ENCODE peak calls at places on chromosomes 12 and 14, in seven cellular contexts. One of them, this sample, is unnamed.

GRCh38 chr12:59972941-59973340 is 377.1 kb downstream of the SLC16A7 start:
- DNase-seq in pancreas: no peak
- DNase-seq in IMR-90: peak; percentile 88
- DNase-seq in thoracic aorta: no peak
- DNase-seq in astrocyte: peak; percentile 91
- DNase-seq in lower lobe of right lung: no peak
- DNase-seq in transverse colon: no peak
- DNase-seq in this sample: no peak

GRCh38 chr12:52004042-52004648 is 2.6 kb upstream of the TAMALIN start:
- DNase-seq in IMR-90: peak; percentile 55
- DNase-seq in transverse colon: peak; percentile 55
- DNase-seq in lower lobe of right lung: no peak
- DNase-seq in thoracic aorta: no peak
- DNase-seq in pancreas: no peak
- DNase-seq in astrocyte: peak; percentile 20
- DNase-seq in this sample: no peak

GRCh38 chr12:96687719-96688118 is 198.3 kb downstream of the CFAP54 start:
- DNase-seq in IMR-90: no peak
- DNase-seq in pancreas: no peak
- DNase-seq in transverse colon: no peak
- DNase-seq in thoracic aorta: no peak
- DNase-seq in lower lobe of right lung: no peak
- DNase-seq in astrocyte: no peak
- DNase-seq in this sample: no peak

GRCh38 chr12:63921157-63921556 is 76.7 kb downstream of the SRGAP1 start:
- DNase-seq in pancreas: no peak
- DNase-seq in lower lobe of right lung: no peak
- DNase-seq in thoracic aorta: no peak
- DNase-seq in astrocyte: no peak
- DNase-seq in IMR-90: no peak
- DNase-seq in transverse colon: no peak
- DNase-seq in this sample: no peak

GRCh38 chr12:81147286-81147919 is 69.5 kb downstream of the ACSS3 start:
- DNase-seq in lower lobe of right lung: no peak
- DNase-seq in pancreas: no peak
- DNase-seq in IMR-90: no peak
- DNase-seq in thoracic aorta: no peak
- DNase-seq in astrocyte: no peak
- DNase-seq in transverse colon: no peak
- DNase-seq in this sample: no peak

GRCh38 chr14:74792249-74793039 is 29.3 kb downstream of the YLPM1 start:
- DNase-seq in IMR-90: peak; percentile 15
- DNase-seq in astrocyte: peak; percentile 14
- DNase-seq in thoracic aorta: no peak
- DNase-seq in transverse colon: no peak
- DNase-seq in lower lobe of right lung: no peak
- DNase-seq in pancreas: no peak
- DNase-seq in this sample: no peak

GRCh38 chr14:94780536-94781404 is 10.9 kb upstream of the GSC start:
- DNase-seq in pancreas: no peak
- DNase-seq in astrocyte: no peak
- DNase-seq in thoracic aorta: no peak
- DNase-seq in transverse colon: no peak
- DNase-seq in IMR-90: no peak
- DNase-seq in lower lobe of right lung: no peak
- DNase-seq in this sample: no peak

GRCh38 chr12:27635349-27635972 is 60.8 kb upstream of the REP15 start:
- DNase-seq in IMR-90: peak; percentile 77
- DNase-seq in pancreas: no peak
- DNase-seq in astrocyte: peak; percentile 45
- DNase-seq in lower lobe of right lung: no peak
- DNase-seq in transverse colon: no peak
- DNase-seq in thoracic aorta: no peak
- DNase-seq in this sample: no peak

GRCh38 chr12:6340745-6341438 is 984 bp downstream of the TNFRSF1A start:
- DNase-seq in transverse colon: no peak
- DNase-seq in thoracic aorta: no peak
- DNase-seq in IMR-90: no peak
- DNase-seq in lower lobe of right lung: no peak
- DNase-seq in pancreas: no peak
- DNase-seq in astrocyte: no peak
- DNase-seq in this sample: no peak

GRCh38 chr12:77236066-77236465 is 170.7 kb upstream of the E2F7 start:
- DNase-seq in thoracic aorta: no peak
- DNase-seq in pancreas: no peak
- DNase-seq in lower lobe of right lung: no peak
- DNase-seq in astrocyte: peak; percentile 71
- DNase-seq in IMR-90: no peak
- DNase-seq in transverse colon: no peak
- DNase-seq in this sample: no peak

GRCh38 chr12:64088431-64089349 is 133.4 kb downstream of the KICS2 start:
- DNase-seq in pancreas: peak; percentile 30
- DNase-seq in thoracic aorta: no peak
- DNase-seq in IMR-90: peak; percentile 97
- DNase-seq in transverse colon: peak; percentile 65
- DNase-seq in lower lobe of right lung: no peak
- DNase-seq in astrocyte: peak; percentile 96
- DNase-seq in this sample: peak; percentile 87

GRCh38 chr14:24145700-24146621 is at the start of gene PSME2:
- DNase-seq in astrocyte: peak; percentile 69
- DNase-seq in IMR-90: peak; percentile 80
- DNase-seq in pancreas: no peak
- DNase-seq in thoracic aorta: no peak
- DNase-seq in transverse colon: no peak
- DNase-seq in lower lobe of right lung: no peak
- DNase-seq in this sample: no peak

GRCh38 chr12:5506295-5506694 is 74.4 kb downstream of the NTF3 start:
- DNase-seq in thoracic aorta: no peak
- DNase-seq in pancreas: no peak
- DNase-seq in transverse colon: no peak
- DNase-seq in lower lobe of right lung: no peak
- DNase-seq in IMR-90: no peak
- DNase-seq in astrocyte: no peak
- DNase-seq in this sample: no peak

GRCh38 chr14:94827711-94828505 is 58.0 kb upstream of the GSC start:
- DNase-seq in transverse colon: peak; percentile 31
- DNase-seq in astrocyte: no peak
- DNase-seq in pancreas: no peak
- DNase-seq in thoracic aorta: no peak
- DNase-seq in lower lobe of right lung: no peak
- DNase-seq in IMR-90: no peak
- DNase-seq in this sample: peak; percentile 57

DNA sequence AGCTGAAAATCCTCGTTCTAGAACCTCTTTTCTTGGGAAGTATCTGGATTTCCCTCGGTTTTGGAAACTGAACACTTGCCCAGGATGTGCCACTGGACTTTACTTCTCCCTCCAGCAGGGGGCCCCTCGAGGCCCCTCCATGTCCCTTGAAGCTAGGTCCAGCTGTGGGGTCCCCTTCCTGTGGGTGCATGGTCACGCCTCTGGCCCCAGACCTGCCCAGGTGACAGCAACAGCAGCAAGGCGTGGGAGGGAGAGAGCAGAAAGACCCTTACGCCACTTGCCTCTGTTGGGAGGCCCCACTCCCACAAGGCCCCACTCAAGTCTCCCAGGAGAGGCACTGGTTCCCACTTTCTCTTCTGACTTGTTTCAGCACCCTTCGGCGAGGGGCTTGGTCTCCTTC is 3.1 kb downstream of the SLC25A29 start:
- DNase-seq in thoracic aorta: no peak
- DNase-seq in transverse colon: no peak
- DNase-seq in lower lobe of right lung: no peak
- DNase-seq in IMR-90: no peak
- DNase-seq in astrocyte: no peak
- DNase-seq in pancreas: peak; percentile 33
- DNase-seq in this sample: no peak
- H3K27ac ChIP-seq in thoracic aorta: no peak overlapping the region
- H3K27ac ChIP-seq in transverse colon: no peak overlapping the region
- H3K27ac ChIP-seq in lower lobe of right lung: no peak overlapping the region
- H3K27ac ChIP-seq in IMR-90: no peak overlapping the region
- H3K27ac ChIP-seq in astrocyte: no peak overlapping the region
- H3K27ac ChIP-seq in pancreas: no peak overlapping the region
- H3K27ac ChIP-seq in this sample: peak overlapping the region; percentile 62

GRCh38 chr12:67069451-67070306 is 199.5 kb upstream of the CAND1 start:
- DNase-seq in pancreas: peak; percentile 54
- DNase-seq in transverse colon: peak; percentile 35
- DNase-seq in IMR-90: no peak
- DNase-seq in astrocyte: no peak
- DNase-seq in lower lobe of right lung: peak; percentile 62
- DNase-seq in thoracic aorta: no peak
- DNase-seq in this sample: no peak

GRCh38 chr12:67068773-67069450 is 200.2 kb upstream of the CAND1 start:
- DNase-seq in astrocyte: peak; percentile 42
- DNase-seq in thoracic aorta: no peak
- DNase-seq in transverse colon: peak; percentile 64
- DNase-seq in pancreas: peak; percentile 67
- DNase-seq in lower lobe of right lung: peak; percentile 49
- DNase-seq in IMR-90: peak; percentile 7
- DNase-seq in this sample: peak; percentile 52

GRCh38 chr12:67070307-67070600 is 198.9 kb upstream of the CAND1 start:
- DNase-seq in pancreas: no peak
- DNase-seq in transverse colon: no peak
- DNase-seq in astrocyte: no peak
- DNase-seq in thoracic aorta: no peak
- DNase-seq in lower lobe of right lung: no peak
- DNase-seq in IMR-90: no peak
- DNase-seq in this sample: no peak

GRCh38 chr12:67067453-67068203 is 201.5 kb upstream of the CAND1 start:
- DNase-seq in transverse colon: no peak
- DNase-seq in IMR-90: no peak
- DNase-seq in astrocyte: no peak
- DNase-seq in pancreas: no peak
- DNase-seq in thoracic aorta: no peak
- DNase-seq in lower lobe of right lung: no peak
- DNase-seq in this sample: no peak

GRCh38 chr12:67068204-67068731 is 200.9 kb upstream of the CAND1 start:
- DNase-seq in lower lobe of right lung: no peak
- DNase-seq in pancreas: no peak
- DNase-seq in astrocyte: no peak
- DNase-seq in transverse colon: peak; percentile 13
- DNase-seq in thoracic aorta: no peak
- DNase-seq in IMR-90: no peak
- DNase-seq in this sample: no peak
- TF ChIP-seq CTCF in lower lobe of right lung: no peak
- TF ChIP-seq CTCF in pancreas: no peak
- TF ChIP-seq CTCF in astrocyte: no peak
- TF ChIP-seq CTCF in transverse colon: no peak
- TF ChIP-seq CTCF in thoracic aorta: no peak
- TF ChIP-seq CTCF in IMR-90: no peak
- TF ChIP-seq CTCF in this sample: no peak

DNA sequence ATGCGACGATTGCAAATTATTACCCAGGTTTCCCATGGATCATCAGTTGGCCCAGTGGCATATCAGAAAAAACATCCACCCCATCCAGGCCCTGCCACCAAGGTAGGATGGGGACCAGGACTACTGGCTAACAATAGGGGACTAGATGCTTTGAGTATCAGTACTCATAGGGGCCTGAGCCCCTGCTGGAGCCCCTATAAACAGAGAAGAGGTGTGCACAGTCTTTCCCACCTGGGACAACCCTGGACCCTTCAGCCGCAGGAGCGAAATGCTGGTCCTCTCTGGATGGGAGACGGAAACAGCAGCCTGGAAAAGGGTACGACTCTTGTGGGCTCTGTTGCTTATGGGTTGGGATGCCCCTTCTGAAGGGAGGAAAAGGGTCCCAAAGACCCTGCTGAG is 5.7 kb downstream of the DHH start:
- DNase-seq in thoracic aorta: no peak
- DNase-seq in IMR-90: no peak
- DNase-seq in astrocyte: no peak
- DNase-seq in transverse colon: no peak
- DNase-seq in pancreas: no peak
- DNase-seq in lower lobe of right lung: no peak
- DNase-seq in this sample: no peak
- H3K4me1 ChIP-seq in thoracic aorta: peaks cover 42% of the 10 kb centered on the region
- H3K4me1 ChIP-seq in IMR-90: peaks cover 9% of the 10 kb centered on the region
- H3K4me1 ChIP-seq in astrocyte: peaks cover 22% of the 10 kb centered on the region
- H3K4me1 ChIP-seq in transverse colon: peaks cover 24% of the 10 kb centered on the region
- H3K4me1 ChIP-seq in pancreas: peaks cover 14% of the 10 kb centered on the region
- H3K4me1 ChIP-seq in lower lobe of right lung: peaks cover 59% of the 10 kb centered on the region
- H3K4me1 ChIP-seq in this sample: peaks cover 10% of the 10 kb centered on the region

DNA sequence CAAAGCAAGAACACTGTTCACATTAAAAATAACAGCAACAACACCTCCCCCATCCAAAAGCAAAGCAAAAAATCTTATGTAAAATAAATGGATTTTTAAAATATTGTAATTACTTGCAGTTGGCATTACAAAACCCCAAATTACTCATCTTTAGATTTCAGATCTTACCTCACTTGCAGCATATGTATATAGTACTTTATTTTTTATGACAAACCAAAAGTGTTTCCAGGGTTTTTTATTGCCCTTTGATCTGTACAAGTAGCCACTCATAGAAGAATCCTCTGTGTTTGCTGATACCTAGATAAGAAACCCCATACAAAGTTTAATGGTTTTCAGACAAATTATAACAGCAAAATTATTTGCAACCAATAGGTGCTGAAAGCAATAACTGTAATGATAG is 12.2 kb upstream of the NR2C1 start:
- DNase-seq in astrocyte: no peak
- DNase-seq in lower lobe of right lung: no peak
- DNase-seq in transverse colon: no peak
- DNase-seq in thoracic aorta: no peak
- DNase-seq in pancreas: no peak
- DNase-seq in IMR-90: no peak
- DNase-seq in this sample: no peak
- H3K27ac ChIP-seq in astrocyte: no peak overlapping the region
- H3K27ac ChIP-seq in lower lobe of right lung: no peak overlapping the region
- H3K27ac ChIP-seq in transverse colon: no peak overlapping the region
- H3K27ac ChIP-seq in thoracic aorta: no peak overlapping the region
- H3K27ac ChIP-seq in pancreas: no peak overlapping the region
- H3K27ac ChIP-seq in IMR-90: no peak overlapping the region
- H3K27ac ChIP-seq in this sample: no peak overlapping the region

DNA sequence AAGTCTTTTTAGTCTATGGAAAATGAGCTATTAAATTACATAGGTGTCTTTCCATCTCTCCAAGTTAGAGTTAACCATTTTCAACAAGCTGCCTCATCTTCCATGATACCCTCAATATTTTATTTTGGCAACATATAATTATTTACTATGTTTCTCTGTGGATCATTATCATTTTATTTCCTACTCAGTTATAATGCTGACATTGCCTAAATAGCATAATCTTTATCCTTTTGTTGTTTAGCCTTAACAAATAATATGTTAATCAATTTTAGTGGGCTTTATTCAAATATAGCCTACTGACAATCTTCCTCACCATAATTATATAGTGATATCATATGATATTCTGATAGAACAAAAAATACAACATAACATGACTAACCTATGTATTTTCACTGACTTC is 1044.8 kb upstream of the FOXG1 start:
- DNase-seq in thoracic aorta: no peak
- DNase-seq in transverse colon: no peak
- DNase-seq in lower lobe of right lung: no peak
- DNase-seq in astrocyte: no peak
- DNase-seq in pancreas: no peak
- DNase-seq in IMR-90: no peak
- DNase-seq in this sample: no peak
- TF ChIP-seq CTCF in thoracic aorta: no peak
- TF ChIP-seq CTCF in transverse colon: no peak
- TF ChIP-seq CTCF in lower lobe of right lung: no peak
- TF ChIP-seq CTCF in astrocyte: no peak
- TF ChIP-seq CTCF in pancreas: no peak
- TF ChIP-seq CTCF in IMR-90: no peak
- TF ChIP-seq CTCF in this sample: no peak